ENCODE peak calls at places on chromosome 18, in ten cellular contexts. One of them, this sample, is unnamed.

GRCh38 chr18:6626457-6626856 is 103.1 kb upstream of the ARHGAP28 start:
- DNase-seq in PC-9: no peak
- DNase-seq in stromal cell of bone marrow: no peak
- DNase-seq in ureter: no peak
- DNase-seq in SJSA1: no peak
- DNase-seq in LHCN-M2: no peak
- DNase-seq in A673: no peak
- DNase-seq in NCI-H146: no peak
- DNase-seq in HT1080: no peak
- DNase-seq in NCI-H510A treated with DMSO at 0.1 percent for 48 hours: no peak
- DNase-seq in this sample: no peak

GRCh38 chr18:47109720-47110119 is 40.6 kb downstream of the HDHD2 start:
- DNase-seq in PC-9: no peak
- DNase-seq in stromal cell of bone marrow: no peak
- DNase-seq in ureter: no peak
- DNase-seq in SJSA1: no peak
- DNase-seq in LHCN-M2: no peak
- DNase-seq in A673: no peak
- DNase-seq in NCI-H146: no peak
- DNase-seq in HT1080: no peak
- DNase-seq in NCI-H510A treated with DMSO at 0.1 percent for 48 hours: no peak
- DNase-seq in this sample: no peak

GRCh38 chr18:41140506-41140905 is 814.5 kb upstream of the PIK3C3 start:
- DNase-seq in PC-9: no peak
- DNase-seq in stromal cell of bone marrow: no peak
- DNase-seq in ureter: no peak
- DNase-seq in SJSA1: no peak
- DNase-seq in LHCN-M2: no peak
- DNase-seq in A673: no peak
- DNase-seq in NCI-H146: no peak
- DNase-seq in HT1080: no peak
- DNase-seq in NCI-H510A treated with DMSO at 0.1 percent for 48 hours: no peak
- DNase-seq in this sample: no peak

GRCh38 chr18:63097198-63097597 is 222.4 kb downstream of the BCL2 start:
- DNase-seq in PC-9: no peak
- DNase-seq in stromal cell of bone marrow: no peak
- DNase-seq in ureter: no peak
- DNase-seq in SJSA1: no peak
- DNase-seq in LHCN-M2: no peak
- DNase-seq in A673: peak; percentile 49
- DNase-seq in NCI-H146: no peak
- DNase-seq in HT1080: no peak
- DNase-seq in NCI-H510A treated with DMSO at 0.1 percent for 48 hours: no peak
- DNase-seq in this sample: no peak

GRCh38 chr18:55982992-55983391 is 395.0 kb upstream of the TCF4 start:
- DNase-seq in PC-9: no peak
- DNase-seq in stromal cell of bone marrow: no peak
- DNase-seq in ureter: no peak
- DNase-seq in SJSA1: peak; percentile 53
- DNase-seq in LHCN-M2: peak; percentile 50
- DNase-seq in A673: no peak
- DNase-seq in NCI-H146: no peak
- DNase-seq in HT1080: peak; percentile 76
- DNase-seq in NCI-H510A treated with DMSO at 0.1 percent for 48 hours: no peak
- DNase-seq in this sample: no peak

GRCh38 chr18:25453556-25454269 is 101.7 kb upstream of the ZNF521 start:
- DNase-seq in PC-9: no peak
- DNase-seq in stromal cell of bone marrow: no peak
- DNase-seq in ureter: no peak
- DNase-seq in SJSA1: no peak
- DNase-seq in LHCN-M2: peak; percentile 82
- DNase-seq in A673: no peak
- DNase-seq in NCI-H146: no peak
- DNase-seq in HT1080: no peak
- DNase-seq in NCI-H510A treated with DMSO at 0.1 percent for 48 hours: no peak
- DNase-seq in this sample: no peak

GRCh38 chr18:79488311-79489047 is 92.7 kb downstream of the NFATC1 start:
- DNase-seq in PC-9: no peak
- DNase-seq in stromal cell of bone marrow: no peak
- DNase-seq in ureter: no peak
- DNase-seq in SJSA1: no peak
- DNase-seq in LHCN-M2: no peak
- DNase-seq in A673: no peak
- DNase-seq in NCI-H146: no peak
- DNase-seq in HT1080: no peak
- DNase-seq in NCI-H510A treated with DMSO at 0.1 percent for 48 hours: no peak
- DNase-seq in this sample: no peak

GRCh38 chr18:49837889-49838288 is 24.6 kb upstream of the ACAA2 start:
- DNase-seq in PC-9: no peak
- DNase-seq in stromal cell of bone marrow: no peak
- DNase-seq in ureter: no peak
- DNase-seq in SJSA1: no peak
- DNase-seq in LHCN-M2: no peak
- DNase-seq in A673: no peak
- DNase-seq in NCI-H146: no peak
- DNase-seq in HT1080: no peak
- DNase-seq in NCI-H510A treated with DMSO at 0.1 percent for 48 hours: no peak
- DNase-seq in this sample: peak; percentile 87

GRCh38 chr18:43278401-43278800 is 1.1 kb upstream of the SYT4 start:
- DNase-seq in PC-9: no peak
- DNase-seq in stromal cell of bone marrow: no peak
- DNase-seq in ureter: no peak
- DNase-seq in SJSA1: no peak
- DNase-seq in LHCN-M2: no peak
- DNase-seq in A673: no peak
- DNase-seq in NCI-H146: peak; percentile 53
- DNase-seq in HT1080: no peak
- DNase-seq in NCI-H510A treated with DMSO at 0.1 percent for 48 hours: peak; percentile 43
- DNase-seq in this sample: no peak

GRCh38 chr18:5728566-5728965 is 166.8 kb downstream of the TMEM200C start:
- DNase-seq in PC-9: no peak
- DNase-seq in stromal cell of bone marrow: no peak
- DNase-seq in ureter: no peak
- DNase-seq in SJSA1: no peak
- DNase-seq in LHCN-M2: no peak
- DNase-seq in A673: no peak
- DNase-seq in NCI-H146: no peak
- DNase-seq in HT1080: no peak
- DNase-seq in NCI-H510A treated with DMSO at 0.1 percent for 48 hours: no peak
- DNase-seq in this sample: no peak

GRCh38 chr18:58567453-58568196 is 61.3 kb downstream of the ALPK2 start:
- DNase-seq in PC-9: no peak
- DNase-seq in stromal cell of bone marrow: peak; percentile 96
- DNase-seq in ureter: no peak
- DNase-seq in SJSA1: peak; percentile 15
- DNase-seq in LHCN-M2: peak; percentile 81
- DNase-seq in A673: peak; percentile 82
- DNase-seq in NCI-H146: no peak
- DNase-seq in HT1080: peak; percentile 65
- DNase-seq in NCI-H510A treated with DMSO at 0.1 percent for 48 hours: no peak
- DNase-seq in this sample: peak; percentile 96

GRCh38 chr18:43161528-43161927 is 46.0 kb upstream of the RIT2 start:
- DNase-seq in PC-9: no peak
- DNase-seq in stromal cell of bone marrow: peak; percentile 49
- DNase-seq in ureter: no peak
- DNase-seq in SJSA1: no peak
- DNase-seq in LHCN-M2: peak; percentile 73
- DNase-seq in A673: no peak
- DNase-seq in NCI-H146: no peak
- DNase-seq in HT1080: peak; percentile 72
- DNase-seq in NCI-H510A treated with DMSO at 0.1 percent for 48 hours: no peak
- DNase-seq in this sample: no peak

GRCh38 chr18:74862094-74862493 is 264.4 kb downstream of the ZNF407 start:
- DNase-seq in PC-9: no peak
- DNase-seq in stromal cell of bone marrow: no peak
- DNase-seq in ureter: no peak
- DNase-seq in SJSA1: no peak
- DNase-seq in LHCN-M2: no peak
- DNase-seq in A673: no peak
- DNase-seq in NCI-H146: no peak
- DNase-seq in HT1080: no peak
- DNase-seq in NCI-H510A treated with DMSO at 0.1 percent for 48 hours: no peak
- DNase-seq in this sample: no peak

GRCh38 chr18:8765692-8766463 is 60.5 kb downstream of the MTCL1 start:
- DNase-seq in PC-9: no peak
- DNase-seq in stromal cell of bone marrow: no peak
- DNase-seq in ureter: no peak
- DNase-seq in SJSA1: no peak
- DNase-seq in LHCN-M2: no peak
- DNase-seq in A673: peak; percentile 15
- DNase-seq in NCI-H146: no peak
- DNase-seq in HT1080: no peak
- DNase-seq in NCI-H510A treated with DMSO at 0.1 percent for 48 hours: no peak
- DNase-seq in this sample: no peak

GRCh38 chr18:56321470-56321869 is 316.9 kb downstream of the TXNL1 start:
- DNase-seq in PC-9: no peak
- DNase-seq in stromal cell of bone marrow: no peak
- DNase-seq in ureter: no peak
- DNase-seq in SJSA1: no peak
- DNase-seq in LHCN-M2: no peak
- DNase-seq in A673: no peak
- DNase-seq in NCI-H146: no peak
- DNase-seq in HT1080: no peak
- DNase-seq in NCI-H510A treated with DMSO at 0.1 percent for 48 hours: no peak
- DNase-seq in this sample: no peak

GRCh38 chr18:53534695-53535094 is 689.8 kb downstream of the MBD2 start:
- DNase-seq in PC-9: no peak
- DNase-seq in stromal cell of bone marrow: no peak
- DNase-seq in ureter: no peak
- DNase-seq in SJSA1: no peak
- DNase-seq in LHCN-M2: no peak
- DNase-seq in A673: no peak
- DNase-seq in NCI-H146: no peak
- DNase-seq in HT1080: peak; percentile 5
- DNase-seq in NCI-H510A treated with DMSO at 0.1 percent for 48 hours: no peak
- DNase-seq in this sample: no peak

GRCh38 chr18:45652303-45652702 is 37.0 kb downstream of the SLC14A2 start:
- DNase-seq in PC-9: no peak
- DNase-seq in stromal cell of bone marrow: no peak
- DNase-seq in ureter: no peak
- DNase-seq in SJSA1: no peak
- DNase-seq in LHCN-M2: no peak
- DNase-seq in A673: no peak
- DNase-seq in NCI-H146: no peak
- DNase-seq in HT1080: no peak
- DNase-seq in NCI-H510A treated with DMSO at 0.1 percent for 48 hours: no peak
- DNase-seq in this sample: no peak

GRCh38 chr18:10057808-10058791 is 144.3 kb downstream of the VAPA start:
- DNase-seq in PC-9: peak; percentile 96
- DNase-seq in stromal cell of bone marrow: peak; percentile 78
- DNase-seq in ureter: no peak
- DNase-seq in SJSA1: peak; percentile 88
- DNase-seq in LHCN-M2: peak; percentile 95
- DNase-seq in A673: no peak
- DNase-seq in NCI-H146: no peak
- DNase-seq in HT1080: peak; percentile 77
- DNase-seq in NCI-H510A treated with DMSO at 0.1 percent for 48 hours: no peak
- DNase-seq in this sample: no peak

GRCh38 chr18:50306944-50307343 is 19.5 kb upstream of the CXXC1 start:
- DNase-seq in PC-9: peak; percentile 47
- DNase-seq in stromal cell of bone marrow: peak; percentile 40
- DNase-seq in ureter: no peak
- DNase-seq in SJSA1: no peak
- DNase-seq in LHCN-M2: peak; percentile 19
- DNase-seq in A673: no peak
- DNase-seq in NCI-H146: no peak
- DNase-seq in HT1080: peak; percentile 50
- DNase-seq in NCI-H510A treated with DMSO at 0.1 percent for 48 hours: no peak
- DNase-seq in this sample: no peak

GRCh38 chr18:28778706-28779105 is 601.8 kb upstream of the CDH2 start:
- DNase-seq in PC-9: no peak
- DNase-seq in stromal cell of bone marrow: no peak
- DNase-seq in ureter: no peak
- DNase-seq in SJSA1: no peak
- DNase-seq in LHCN-M2: no peak
- DNase-seq in A673: no peak
- DNase-seq in NCI-H146: no peak
- DNase-seq in HT1080: no peak
- DNase-seq in NCI-H510A treated with DMSO at 0.1 percent for 48 hours: no peak
- DNase-seq in this sample: no peak

GRCh38 chr18:9403795-9404564 is 69.4 kb downstream of the TWSG1 start:
- DNase-seq in PC-9: no peak
- DNase-seq in stromal cell of bone marrow: no peak
- DNase-seq in ureter: no peak
- DNase-seq in SJSA1: no peak
- DNase-seq in LHCN-M2: no peak
- DNase-seq in A673: no peak
- DNase-seq in NCI-H146: peak; percentile 51
- DNase-seq in HT1080: peak; percentile 89
- DNase-seq in NCI-H510A treated with DMSO at 0.1 percent for 48 hours: no peak
- DNase-seq in this sample: no peak

GRCh38 chr18:64519191-64519590 is 370.3 kb upstream of the LINC00305 start:
- DNase-seq in PC-9: no peak
- DNase-seq in stromal cell of bone marrow: no peak
- DNase-seq in ureter: no peak
- DNase-seq in SJSA1: no peak
- DNase-seq in LHCN-M2: no peak
- DNase-seq in A673: peak; percentile 21
- DNase-seq in NCI-H146: no peak
- DNase-seq in HT1080: no peak
- DNase-seq in NCI-H510A treated with DMSO at 0.1 percent for 48 hours: no peak
- DNase-seq in this sample: no peak

GRCh38 chr18:11412790-11413189 is 196.6 kb upstream of the SLC35G4 start:
- DNase-seq in PC-9: no peak
- DNase-seq in stromal cell of bone marrow: no peak
- DNase-seq in ureter: no peak
- DNase-seq in SJSA1: no peak
- DNase-seq in LHCN-M2: no peak
- DNase-seq in A673: no peak
- DNase-seq in NCI-H146: no peak
- DNase-seq in HT1080: no peak
- DNase-seq in NCI-H510A treated with DMSO at 0.1 percent for 48 hours: peak; percentile 0
- DNase-seq in this sample: no peak

GRCh38 chr18:10299686-10300085 is 154.7 kb upstream of the APCDD1 start:
- DNase-seq in PC-9: no peak
- DNase-seq in stromal cell of bone marrow: no peak
- DNase-seq in ureter: no peak
- DNase-seq in SJSA1: no peak
- DNase-seq in LHCN-M2: peak; percentile 10
- DNase-seq in A673: no peak
- DNase-seq in NCI-H146: peak; percentile 27
- DNase-seq in HT1080: no peak
- DNase-seq in NCI-H510A treated with DMSO at 0.1 percent for 48 hours: peak; percentile 7
- DNase-seq in this sample: no peak

This sample was measured in epithelial cell of prostate.